ENCODE peak calls at places on chromosome 7, in nine cellular contexts. One of them, this sample, is unnamed.

GRCh38 chr7:24727165-24728120 is 29.8 kb downstream of the GSDME start:
- DNase-seq in upper lobe of right lung: no peak
- DNase-seq in IMR-90: no peak
- DNase-seq in OCI-LY7: peak; percentile 28
- DNase-seq in breast epithelium: no peak
- DNase-seq in fibroblast of lung: no peak
- DNase-seq in psoas muscle: peak; percentile 50
- DNase-seq in kidney: no peak
- DNase-seq in uterus: peak; percentile 4
- DNase-seq in this sample: peak; percentile 40

GRCh38 chr7:134016223-134016941 is 110.8 kb upstream of the LRGUK start:
- DNase-seq in fibroblast of lung: peak; percentile 20
- DNase-seq in IMR-90: peak; percentile 39
- DNase-seq in uterus: no peak
- DNase-seq in breast epithelium: no peak
- DNase-seq in OCI-LY7: peak; percentile 17
- DNase-seq in psoas muscle: no peak
- DNase-seq in upper lobe of right lung: no peak
- DNase-seq in kidney: no peak
- DNase-seq in this sample: no peak

GRCh38 chr7:93407239-93407638 is 167.3 kb downstream of the CALCR start:
- DNase-seq in uterus: no peak
- DNase-seq in IMR-90: no peak
- DNase-seq in breast epithelium: no peak
- DNase-seq in kidney: no peak
- DNase-seq in OCI-LY7: no peak
- DNase-seq in psoas muscle: no peak
- DNase-seq in upper lobe of right lung: no peak
- DNase-seq in fibroblast of lung: no peak
- DNase-seq in this sample: no peak

GRCh38 chr7:8221603-8222002 is 40.4 kb downstream of the ICA1 start:
- DNase-seq in breast epithelium: no peak
- DNase-seq in fibroblast of lung: no peak
- DNase-seq in IMR-90: no peak
- DNase-seq in psoas muscle: no peak
- DNase-seq in kidney: no peak
- DNase-seq in upper lobe of right lung: no peak
- DNase-seq in uterus: no peak
- DNase-seq in OCI-LY7: no peak
- DNase-seq in this sample: no peak

GRCh38 chr7:148566736-148567135 is 23.8 kb upstream of the C7orf33 start:
- DNase-seq in OCI-LY7: no peak
- DNase-seq in psoas muscle: no peak
- DNase-seq in fibroblast of lung: no peak
- DNase-seq in upper lobe of right lung: no peak
- DNase-seq in kidney: no peak
- DNase-seq in breast epithelium: no peak
- DNase-seq in IMR-90: no peak
- DNase-seq in uterus: no peak
- DNase-seq in this sample: no peak

GRCh38 chr7:14833707-14834106 is 68.8 kb downstream of the DGKB start:
- DNase-seq in upper lobe of right lung: no peak
- DNase-seq in breast epithelium: no peak
- DNase-seq in psoas muscle: no peak
- DNase-seq in fibroblast of lung: peak; percentile 31
- DNase-seq in IMR-90: no peak
- DNase-seq in OCI-LY7: no peak
- DNase-seq in kidney: no peak
- DNase-seq in uterus: no peak
- DNase-seq in this sample: no peak

GRCh38 chr7:22667562-22668239 is 59.3 kb upstream of the IL6 start:
- DNase-seq in fibroblast of lung: peak; percentile 87
- DNase-seq in OCI-LY7: no peak
- DNase-seq in psoas muscle: no peak
- DNase-seq in breast epithelium: no peak
- DNase-seq in kidney: no peak
- DNase-seq in IMR-90: peak; percentile 95
- DNase-seq in uterus: no peak
- DNase-seq in upper lobe of right lung: no peak
- DNase-seq in this sample: no peak

GRCh38 chr7:134452991-134453473 is 5.9 kb downstream of the AKR1B1 start:
- DNase-seq in kidney: peak; percentile 59
- DNase-seq in upper lobe of right lung: no peak
- DNase-seq in uterus: no peak
- DNase-seq in OCI-LY7: no peak
- DNase-seq in IMR-90: no peak
- DNase-seq in psoas muscle: no peak
- DNase-seq in fibroblast of lung: no peak
- DNase-seq in breast epithelium: no peak
- DNase-seq in this sample: no peak

GRCh38 chr7:138712652-138713051 is 11.5 kb upstream of the SVOPL start:
- DNase-seq in upper lobe of right lung: peak; percentile 13
- DNase-seq in IMR-90: no peak
- DNase-seq in OCI-LY7: no peak
- DNase-seq in fibroblast of lung: no peak
- DNase-seq in breast epithelium: no peak
- DNase-seq in kidney: no peak
- DNase-seq in uterus: no peak
- DNase-seq in psoas muscle: no peak
- DNase-seq in this sample: no peak

GRCh38 chr7:79823246-79823951 is 311.2 kb upstream of the GNAI1 start:
- DNase-seq in psoas muscle: no peak
- DNase-seq in IMR-90: peak; percentile 74
- DNase-seq in uterus: no peak
- DNase-seq in breast epithelium: no peak
- DNase-seq in kidney: no peak
- DNase-seq in upper lobe of right lung: no peak
- DNase-seq in fibroblast of lung: peak; percentile 23
- DNase-seq in OCI-LY7: no peak
- DNase-seq in this sample: no peak

GRCh38 chr7:68684246-68684850 is 913.9 kb upstream of the AUTS2 start:
- DNase-seq in upper lobe of right lung: no peak
- DNase-seq in IMR-90: peak; percentile 17
- DNase-seq in OCI-LY7: no peak
- DNase-seq in uterus: no peak
- DNase-seq in fibroblast of lung: peak; percentile 86
- DNase-seq in kidney: no peak
- DNase-seq in breast epithelium: no peak
- DNase-seq in psoas muscle: no peak
- DNase-seq in this sample: no peak

GRCh38 chr7:26658698-26659084 is 205.7 kb downstream of the SKAP2 start:
- DNase-seq in breast epithelium: no peak
- DNase-seq in IMR-90: no peak
- DNase-seq in fibroblast of lung: no peak
- DNase-seq in upper lobe of right lung: no peak
- DNase-seq in psoas muscle: no peak
- DNase-seq in uterus: no peak
- DNase-seq in OCI-LY7: no peak
- DNase-seq in kidney: no peak
- DNase-seq in this sample: no peak

GRCh38 chr7:35623381-35623780 is 71.6 kb downstream of the HERPUD2 start:
- DNase-seq in fibroblast of lung: no peak
- DNase-seq in kidney: no peak
- DNase-seq in upper lobe of right lung: no peak
- DNase-seq in uterus: no peak
- DNase-seq in breast epithelium: no peak
- DNase-seq in OCI-LY7: no peak
- DNase-seq in psoas muscle: no peak
- DNase-seq in IMR-90: no peak
- DNase-seq in this sample: no peak

GRCh38 chr7:16961650-16962049 is 79.9 kb upstream of the AGR3 start:
- DNase-seq in uterus: no peak
- DNase-seq in upper lobe of right lung: no peak
- DNase-seq in kidney: no peak
- DNase-seq in psoas muscle: no peak
- DNase-seq in OCI-LY7: no peak
- DNase-seq in IMR-90: peak; percentile 65
- DNase-seq in breast epithelium: no peak
- DNase-seq in fibroblast of lung: peak; percentile 67
- DNase-seq in this sample: no peak

GRCh38 chr7:107047902-107048782 is 3.6 kb downstream of the PRKAR2B start:
- DNase-seq in IMR-90: peak; percentile 50
- DNase-seq in upper lobe of right lung: no peak
- DNase-seq in uterus: no peak
- DNase-seq in breast epithelium: no peak
- DNase-seq in OCI-LY7: peak; percentile 58
- DNase-seq in kidney: no peak
- DNase-seq in fibroblast of lung: peak; percentile 46
- DNase-seq in psoas muscle: no peak
- DNase-seq in this sample: no peak

DNA sequence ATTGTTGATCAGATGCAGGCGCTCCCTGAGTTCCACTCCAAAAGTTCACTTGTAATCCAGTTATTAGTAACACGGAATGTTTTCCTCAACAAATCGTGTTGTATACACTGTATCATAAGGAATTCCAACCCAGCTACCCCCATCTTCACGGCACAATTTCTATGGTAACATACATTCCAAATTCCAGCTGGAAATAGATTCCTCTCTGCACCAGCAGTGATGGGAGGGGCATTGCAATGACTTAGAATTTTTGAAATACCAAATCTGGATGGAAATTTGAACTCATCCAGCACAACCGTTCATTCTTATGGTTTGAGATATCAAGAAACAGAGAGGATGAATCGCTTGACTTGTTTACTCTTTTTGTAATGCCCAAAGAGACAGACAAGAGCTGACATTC is 38.9 kb upstream of the RHEB start:
- DNase-seq in uterus: no peak
- DNase-seq in fibroblast of lung: peak; percentile 73
- DNase-seq in upper lobe of right lung: no peak
- DNase-seq in breast epithelium: no peak
- DNase-seq in OCI-LY7: no peak
- DNase-seq in IMR-90: peak; percentile 87
- DNase-seq in kidney: no peak
- DNase-seq in psoas muscle: no peak
- DNase-seq in this sample: no peak
- H3K27ac ChIP-seq in uterus: no peak overlapping the region
- H3K27ac ChIP-seq in fibroblast of lung: no peak overlapping the region
- H3K27ac ChIP-seq in upper lobe of right lung: no peak overlapping the region
- H3K27ac ChIP-seq in breast epithelium: no peak overlapping the region
- H3K27ac ChIP-seq in OCI-LY7: no peak overlapping the region
- H3K27ac ChIP-seq in IMR-90: peak overlapping the region; percentile 92
- H3K27ac ChIP-seq in kidney: no peak overlapping the region
- H3K27ac ChIP-seq in psoas muscle: no peak overlapping the region
- H3K27ac ChIP-seq in this sample: no peak overlapping the region

DNA sequence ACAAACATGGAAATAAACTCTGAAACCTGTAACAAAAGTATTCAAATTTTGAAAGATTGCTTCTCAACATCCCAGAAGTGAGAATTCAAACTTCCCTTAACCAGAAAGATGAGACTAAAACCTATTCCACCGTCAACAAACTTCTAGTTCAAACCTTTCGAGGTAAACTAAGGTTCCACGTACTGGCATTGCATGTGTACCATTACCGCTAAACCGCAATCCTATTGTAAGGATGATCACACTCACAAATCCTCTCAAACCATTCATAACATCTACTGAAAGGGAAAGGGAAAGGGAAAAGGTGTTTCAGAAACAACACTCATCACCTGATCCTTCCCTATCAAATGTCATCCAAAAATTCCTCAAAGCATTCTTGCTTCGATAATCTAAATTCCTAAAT is 3.1 kb downstream of the SMURF1 start:
- DNase-seq in fibroblast of lung: no peak
- DNase-seq in psoas muscle: no peak
- DNase-seq in kidney: no peak
- DNase-seq in upper lobe of right lung: no peak
- DNase-seq in OCI-LY7: no peak
- DNase-seq in IMR-90: no peak
- DNase-seq in breast epithelium: no peak
- DNase-seq in uterus: no peak
- DNase-seq in this sample: no peak
- H3K4me3 ChIP-seq in fibroblast of lung: peak overlapping the region; percentile 62
- H3K4me3 ChIP-seq in psoas muscle: no peak overlapping the region
- H3K4me3 ChIP-seq in kidney: no peak overlapping the region
- H3K4me3 ChIP-seq in upper lobe of right lung: peak overlapping the region; percentile 88
- H3K4me3 ChIP-seq in OCI-LY7: no peak overlapping the region
- H3K4me3 ChIP-seq in IMR-90: no peak overlapping the region
- H3K4me3 ChIP-seq in breast epithelium: peak overlapping the region; percentile 100
- H3K4me3 ChIP-seq in uterus: no peak overlapping the region
- H3K4me3 ChIP-seq in this sample: peak overlapping the region; percentile 90

DNA sequence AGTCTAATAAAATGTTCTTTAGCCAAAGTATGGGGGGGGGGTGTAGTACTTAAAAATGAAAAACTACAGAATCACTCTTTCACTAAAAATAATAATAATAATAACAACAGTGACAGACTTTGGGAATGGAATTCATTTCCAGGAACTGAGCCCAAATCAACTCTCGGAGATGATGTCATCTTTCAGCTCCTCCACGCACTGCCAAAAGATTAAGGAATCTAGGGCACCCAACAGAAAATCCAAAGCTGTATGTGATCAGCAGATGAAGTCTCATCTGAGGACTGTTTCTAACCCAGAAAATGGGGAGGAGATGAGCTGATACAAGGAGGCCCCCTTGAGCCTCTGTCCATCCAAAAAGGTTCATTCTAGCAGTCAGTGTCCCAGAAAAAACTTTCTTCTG is 54.5 kb downstream of the GRB10 start:
- DNase-seq in upper lobe of right lung: no peak
- DNase-seq in OCI-LY7: no peak
- DNase-seq in kidney: no peak
- DNase-seq in fibroblast of lung: peak; percentile 75
- DNase-seq in IMR-90: peak; percentile 63
- DNase-seq in uterus: no peak
- DNase-seq in breast epithelium: no peak
- DNase-seq in psoas muscle: no peak
- DNase-seq in this sample: no peak
- H3K4me1 ChIP-seq in upper lobe of right lung: peaks cover 36% of the 10 kb centered on the region
- H3K4me1 ChIP-seq in OCI-LY7: no peaks in the 10 kb centered on the region
- H3K4me1 ChIP-seq in kidney: peaks cover 14% of the 10 kb centered on the region
- H3K4me1 ChIP-seq in fibroblast of lung: peaks cover 13% of the 10 kb centered on the region
- H3K4me1 ChIP-seq in IMR-90: peaks cover 11% of the 10 kb centered on the region
- H3K4me1 ChIP-seq in uterus: peaks cover 7% of the 10 kb centered on the region
- H3K4me1 ChIP-seq in breast epithelium: no peaks in the 10 kb centered on the region
- H3K4me1 ChIP-seq in psoas muscle: peaks cover 79% of the 10 kb centered on the region
- H3K4me1 ChIP-seq in this sample: peaks cover 10% of the 10 kb centered on the region

DNA sequence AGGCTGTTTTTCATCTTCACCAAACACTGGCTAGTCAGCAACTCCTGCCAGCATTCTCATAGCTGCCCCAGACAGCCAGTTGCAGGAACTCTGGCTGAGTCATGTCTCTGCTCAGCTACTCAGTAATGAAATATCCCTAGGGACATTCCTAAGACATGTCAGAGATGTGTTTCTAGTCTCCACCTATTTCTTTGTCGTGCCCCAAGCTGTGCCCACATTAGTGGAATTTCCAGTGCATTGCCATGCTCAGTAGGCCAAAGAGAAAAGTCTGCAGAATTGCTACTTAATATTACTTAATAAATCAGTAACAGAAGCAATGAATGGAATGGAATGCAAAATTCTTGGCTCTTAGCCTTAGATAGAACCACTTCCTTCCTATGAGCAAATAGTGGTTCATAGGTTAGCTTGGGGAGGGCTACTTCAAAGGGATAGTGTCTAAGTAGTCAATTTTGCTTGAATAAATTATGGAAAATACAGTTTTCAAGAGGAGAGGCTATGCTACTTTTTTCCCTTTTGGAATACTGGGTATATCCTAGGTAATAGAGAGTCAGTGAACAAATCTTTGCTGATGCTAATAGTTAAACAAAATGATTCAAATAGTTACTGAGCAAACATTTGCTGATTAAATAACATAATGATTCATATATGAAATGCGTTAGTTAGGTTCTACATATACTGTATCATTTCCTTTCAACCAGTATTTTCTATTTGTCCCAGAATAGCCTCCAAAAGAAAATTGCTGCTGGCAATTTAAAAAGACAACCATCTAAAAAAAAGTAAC is 23.6 kb upstream of the SEMA3C start:
- DNase-seq in IMR-90: peak; percentile 96
- DNase-seq in kidney: peak; percentile 86
- DNase-seq in breast epithelium: peak; percentile 53
- DNase-seq in fibroblast of lung: peak; percentile 99
- DNase-seq in OCI-LY7: no peak
- DNase-seq in uterus: peak; percentile 34
- DNase-seq in upper lobe of right lung: no peak
- DNase-seq in psoas muscle: peak; percentile 54
- DNase-seq in this sample: no peak
- H3K27ac ChIP-seq in IMR-90: peak overlapping the region; percentile 68
- H3K27ac ChIP-seq in kidney: no peak overlapping the region
- H3K27ac ChIP-seq in breast epithelium: peak overlapping the region; percentile 62
- H3K27ac ChIP-seq in fibroblast of lung: peak overlapping the region; percentile 1
- H3K27ac ChIP-seq in OCI-LY7: no peak overlapping the region
- H3K27ac ChIP-seq in uterus: no peak overlapping the region
- H3K27ac ChIP-seq in upper lobe of right lung: peak overlapping the region; percentile 38
- H3K27ac ChIP-seq in psoas muscle: peak overlapping the region; percentile 63
- H3K27ac ChIP-seq in this sample: peak overlapping the region; percentile 79